ENCODE peak calls at places on chromosomes 3 and 15, in nine cellular contexts. One of them, this sample, is unnamed.
A peak's percentile ranks its signal among the peaks of the same experiment; 100 is the strongest.

GRCh38 chr15:95718441-95718840 is 612.1 kb upstream of the NR2F2 start:
- DNase-seq in spleen: no peak
- DNase-seq in PC-9: no peak
- DNase-seq in endodermal cell: no peak
- DNase-seq in lung: no peak
- DNase-seq in heart left ventricle: peak; percentile 53
- DNase-seq in keratinocyte: no peak
- DNase-seq in breast epithelium: peak; percentile 19
- DNase-seq in lower lobe of right lung: no peak
- DNase-seq in this sample: no peak

GRCh38 chr3:195046441-195046840 is 224.5 kb downstream of the XXYLT1 start:
- DNase-seq in breast epithelium: no peak
- DNase-seq in spleen: no peak
- DNase-seq in heart left ventricle: no peak
- DNase-seq in lung: no peak
- DNase-seq in lower lobe of right lung: no peak
- DNase-seq in PC-9: peak; percentile 10
- DNase-seq in endodermal cell: peak; percentile 35
- DNase-seq in keratinocyte: no peak
- DNase-seq in this sample: no peak

GRCh38 chr3:177279118-177279815 is 82.0 kb upstream of the TBL1XR1 start:
- DNase-seq in endodermal cell: peak; percentile 71
- DNase-seq in keratinocyte: no peak
- DNase-seq in heart left ventricle: no peak
- DNase-seq in spleen: no peak
- DNase-seq in lower lobe of right lung: no peak
- DNase-seq in breast epithelium: no peak
- DNase-seq in lung: no peak
- DNase-seq in PC-9: peak; percentile 84
- DNase-seq in this sample: no peak

GRCh38 chr3:152198655-152199054 is 70.1 kb upstream of the MBNL1 start:
- DNase-seq in PC-9: no peak
- DNase-seq in lower lobe of right lung: no peak
- DNase-seq in keratinocyte: no peak
- DNase-seq in lung: no peak
- DNase-seq in endodermal cell: no peak
- DNase-seq in spleen: no peak
- DNase-seq in breast epithelium: no peak
- DNase-seq in heart left ventricle: no peak
- DNase-seq in this sample: no peak

GRCh38 chr15:50256188-50257041 is 9.1 kb downstream of the HDC start:
- DNase-seq in lower lobe of right lung: no peak
- DNase-seq in heart left ventricle: no peak
- DNase-seq in spleen: no peak
- DNase-seq in breast epithelium: no peak
- DNase-seq in endodermal cell: no peak
- DNase-seq in keratinocyte: no peak
- DNase-seq in PC-9: peak; percentile 84
- DNase-seq in lung: peak; percentile 17
- DNase-seq in this sample: peak; percentile 40

GRCh38 chr3:145704020-145704419 is 457.0 kb downstream of the PLOD2 start:
- DNase-seq in lower lobe of right lung: no peak
- DNase-seq in lung: no peak
- DNase-seq in endodermal cell: no peak
- DNase-seq in heart left ventricle: no peak
- DNase-seq in PC-9: no peak
- DNase-seq in keratinocyte: no peak
- DNase-seq in breast epithelium: no peak
- DNase-seq in spleen: no peak
- DNase-seq in this sample: no peak

GRCh38 chr3:20576228-20576627 is 390.2 kb upstream of the SGO1 start:
- DNase-seq in PC-9: no peak
- DNase-seq in breast epithelium: no peak
- DNase-seq in heart left ventricle: no peak
- DNase-seq in spleen: no peak
- DNase-seq in endodermal cell: no peak
- DNase-seq in lung: no peak
- DNase-seq in lower lobe of right lung: no peak
- DNase-seq in keratinocyte: no peak
- DNase-seq in this sample: no peak

GRCh38 chr15:26294062-26294689 is 431.0 kb upstream of the ATP10A start:
- DNase-seq in lung: no peak
- DNase-seq in keratinocyte: no peak
- DNase-seq in lower lobe of right lung: no peak
- DNase-seq in endodermal cell: peak; percentile 91
- DNase-seq in breast epithelium: no peak
- DNase-seq in spleen: no peak
- DNase-seq in PC-9: no peak
- DNase-seq in heart left ventricle: peak; percentile 31
- DNase-seq in this sample: no peak

GRCh38 chr15:40928975-40929729 is at the start of gene DLL4:
- DNase-seq in lower lobe of right lung: peak; percentile 86
- DNase-seq in spleen: peak; percentile 85
- DNase-seq in heart left ventricle: peak; percentile 88
- DNase-seq in PC-9: peak; percentile 51
- DNase-seq in keratinocyte: no peak
- DNase-seq in breast epithelium: peak; percentile 44
- DNase-seq in endodermal cell: peak; percentile 92
- DNase-seq in lung: peak; percentile 78
- DNase-seq in this sample: no peak

GRCh38 chr15:92561754-92562153 is 93.8 kb downstream of the FAM174B start:
- DNase-seq in lower lobe of right lung: no peak
- DNase-seq in heart left ventricle: no peak
- DNase-seq in spleen: no peak
- DNase-seq in lung: no peak
- DNase-seq in keratinocyte: no peak
- DNase-seq in endodermal cell: peak; percentile 57
- DNase-seq in breast epithelium: no peak
- DNase-seq in PC-9: no peak
- DNase-seq in this sample: no peak

GRCh38 chr3:110430146-110430545 is 641.5 kb upstream of the NECTIN3 start:
- DNase-seq in PC-9: no peak
- DNase-seq in spleen: no peak
- DNase-seq in keratinocyte: no peak
- DNase-seq in heart left ventricle: no peak
- DNase-seq in endodermal cell: no peak
- DNase-seq in lung: no peak
- DNase-seq in breast epithelium: no peak
- DNase-seq in lower lobe of right lung: no peak
- DNase-seq in this sample: no peak

GRCh38 chr3:14773691-14774128 is 45.1 kb upstream of the FGD5 start:
- DNase-seq in spleen: peak; percentile 37
- DNase-seq in endodermal cell: peak; percentile 47
- DNase-seq in heart left ventricle: no peak
- DNase-seq in lower lobe of right lung: no peak
- DNase-seq in keratinocyte: no peak
- DNase-seq in PC-9: no peak
- DNase-seq in breast epithelium: no peak
- DNase-seq in lung: no peak
- DNase-seq in this sample: no peak

GRCh38 chr3:124384527-124384926 is 345.7 kb upstream of the UMPS start:
- DNase-seq in endodermal cell: no peak
- DNase-seq in keratinocyte: no peak
- DNase-seq in heart left ventricle: no peak
- DNase-seq in lower lobe of right lung: no peak
- DNase-seq in PC-9: no peak
- DNase-seq in breast epithelium: no peak
- DNase-seq in lung: no peak
- DNase-seq in spleen: no peak
- DNase-seq in this sample: no peak

GRCh38 chr3:8445861-8446260 is 55.8 kb upstream of the LMCD1 start:
- DNase-seq in spleen: no peak
- DNase-seq in keratinocyte: no peak
- DNase-seq in breast epithelium: no peak
- DNase-seq in lower lobe of right lung: no peak
- DNase-seq in heart left ventricle: no peak
- DNase-seq in lung: no peak
- DNase-seq in endodermal cell: no peak
- DNase-seq in PC-9: no peak
- DNase-seq in this sample: peak; percentile 39

GRCh38 chr3:180048108-180048507 is 11.4 kb upstream of the PEX5L start:
- DNase-seq in spleen: no peak
- DNase-seq in lung: no peak
- DNase-seq in breast epithelium: no peak
- DNase-seq in PC-9: no peak
- DNase-seq in keratinocyte: no peak
- DNase-seq in endodermal cell: no peak
- DNase-seq in heart left ventricle: no peak
- DNase-seq in lower lobe of right lung: no peak
- DNase-seq in this sample: no peak

GRCh38 chr15:63861946-63862517 is 28.3 kb upstream of the HERC1 start:
- DNase-seq in lung: no peak
- DNase-seq in heart left ventricle: no peak
- DNase-seq in PC-9: no peak
- DNase-seq in keratinocyte: no peak
- DNase-seq in breast epithelium: no peak
- DNase-seq in lower lobe of right lung: no peak
- DNase-seq in endodermal cell: no peak
- DNase-seq in spleen: no peak
- DNase-seq in this sample: no peak
- H3K27ac ChIP-seq in lung: no peak overlapping the region
- H3K27ac ChIP-seq in heart left ventricle: no peak overlapping the region
- H3K27ac ChIP-seq in PC-9: no peak overlapping the region
- H3K27ac ChIP-seq in keratinocyte: no peak overlapping the region
- H3K27ac ChIP-seq in breast epithelium: no peak overlapping the region
- H3K27ac ChIP-seq in lower lobe of right lung: no peak overlapping the region
- H3K27ac ChIP-seq in endodermal cell: no peak overlapping the region
- H3K27ac ChIP-seq in spleen: no peak overlapping the region
- H3K27ac ChIP-seq in this sample: no peak overlapping the region

GRCh38 chr3:48432411-48433371 is 2.8 kb upstream of the PLXNB1 start:
- DNase-seq in PC-9: no peak
- DNase-seq in lower lobe of right lung: no peak
- DNase-seq in keratinocyte: peak; percentile 76
- DNase-seq in endodermal cell: peak; percentile 91
- DNase-seq in breast epithelium: no peak
- DNase-seq in heart left ventricle: no peak
- DNase-seq in spleen: peak; percentile 51
- DNase-seq in lung: no peak
- DNase-seq in this sample: peak; percentile 79

GRCh38 chr3:48429416-48430358 is at the start of gene PLXNB1:
- DNase-seq in spleen: peak; percentile 90
- DNase-seq in PC-9: peak; percentile 74
- DNase-seq in keratinocyte: peak; percentile 80
- DNase-seq in heart left ventricle: peak; percentile 52
- DNase-seq in lung: peak; percentile 86
- DNase-seq in breast epithelium: peak; percentile 96
- DNase-seq in endodermal cell: peak; percentile 95
- DNase-seq in lower lobe of right lung: peak; percentile 87
- DNase-seq in this sample: peak; percentile 54

GRCh38 chr3:48430359-48431101 is 644 bp upstream of the PLXNB1 start:
- DNase-seq in heart left ventricle: no peak
- DNase-seq in lower lobe of right lung: peak; percentile 26
- DNase-seq in PC-9: no peak
- DNase-seq in keratinocyte: no peak
- DNase-seq in endodermal cell: no peak
- DNase-seq in breast epithelium: no peak
- DNase-seq in lung: no peak
- DNase-seq in spleen: no peak
- DNase-seq in this sample: no peak

GRCh38 chr3:48433472-48434118 is 3.7 kb upstream of the PLXNB1 start:
- DNase-seq in spleen: peak; percentile 71
- DNase-seq in PC-9: peak; percentile 90
- DNase-seq in breast epithelium: no peak
- DNase-seq in lower lobe of right lung: no peak
- DNase-seq in heart left ventricle: no peak
- DNase-seq in keratinocyte: no peak
- DNase-seq in endodermal cell: no peak
- DNase-seq in lung: peak; percentile 57
- DNase-seq in this sample: no peak

DNA sequence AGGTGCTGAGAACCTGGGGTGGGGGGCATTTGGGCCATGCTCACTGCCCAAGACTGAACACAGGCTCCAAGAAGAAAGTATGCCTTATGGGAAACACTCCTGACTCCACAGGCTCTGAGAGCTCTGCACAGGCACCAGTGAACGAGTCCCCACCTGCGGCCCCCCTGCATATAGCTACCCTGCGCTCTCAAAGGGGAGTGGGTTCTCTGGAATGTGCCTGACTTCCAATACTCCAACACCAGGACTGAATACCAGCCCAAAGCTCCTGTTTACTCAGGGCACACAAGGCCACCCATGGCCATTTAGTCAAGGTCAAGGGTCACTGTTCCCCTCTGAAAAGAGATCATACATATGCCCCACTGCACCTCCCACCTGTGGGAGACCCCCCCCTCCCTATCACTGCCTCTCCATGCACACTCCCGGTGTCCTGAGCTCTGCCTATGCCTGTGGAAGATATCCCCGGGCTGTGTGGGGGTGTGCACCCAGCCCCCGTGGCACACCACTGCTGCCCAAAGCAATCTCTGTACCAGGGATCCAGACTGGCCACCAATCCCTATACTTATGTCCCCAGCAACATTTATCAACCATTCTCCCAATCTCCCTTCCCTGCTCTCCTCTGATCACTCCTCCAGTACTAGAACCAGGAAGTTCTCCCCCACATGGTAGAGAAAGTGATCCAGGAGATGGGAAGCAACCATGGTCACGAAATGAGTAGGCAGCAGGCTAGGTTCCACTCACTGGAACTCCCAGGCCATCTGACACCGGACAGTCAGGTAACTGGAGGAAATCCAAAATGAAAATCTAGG is 1.5 kb upstream of the PLXNB1 start:
- DNase-seq in spleen: peak; percentile 43
- DNase-seq in heart left ventricle: no peak
- DNase-seq in lung: no peak
- DNase-seq in PC-9: no peak
- DNase-seq in lower lobe of right lung: peak; percentile 20
- DNase-seq in breast epithelium: no peak
- DNase-seq in keratinocyte: no peak
- DNase-seq in endodermal cell: no peak
- DNase-seq in this sample: no peak
- H3K27ac ChIP-seq in spleen: peak overlapping the region; percentile 86
- H3K27ac ChIP-seq in heart left ventricle: no peak overlapping the region
- H3K27ac ChIP-seq in lung: peak overlapping the region; percentile 89
- H3K27ac ChIP-seq in PC-9: no peak overlapping the region
- H3K27ac ChIP-seq in lower lobe of right lung: peak overlapping the region; percentile 89
- H3K27ac ChIP-seq in breast epithelium: peak overlapping the region; percentile 96
- H3K27ac ChIP-seq in keratinocyte: peak overlapping the region; percentile 83
- H3K27ac ChIP-seq in endodermal cell: no peak overlapping the region
- H3K27ac ChIP-seq in this sample: peak overlapping the region; percentile 92

DNA sequence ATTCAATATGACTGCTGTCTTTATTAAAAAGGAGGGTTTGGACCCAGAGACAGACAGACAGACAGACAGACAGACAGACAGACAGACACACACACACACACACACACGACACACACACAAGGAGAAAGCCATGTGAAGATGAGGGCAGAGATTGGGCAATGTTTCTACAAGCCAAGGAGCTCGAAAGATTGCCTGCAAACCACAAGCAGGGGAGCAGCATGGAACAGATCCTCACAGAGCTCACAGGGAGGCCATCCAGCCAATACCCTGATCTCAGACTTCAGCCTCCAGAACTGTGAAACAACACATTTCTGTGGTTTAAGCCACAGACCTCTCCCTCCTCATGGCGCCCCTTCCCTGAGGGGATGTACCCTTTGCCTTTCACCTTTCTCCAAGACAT is 35.8 kb upstream of the ABHD2 start:
- DNase-seq in lower lobe of right lung: no peak
- DNase-seq in keratinocyte: no peak
- DNase-seq in breast epithelium: peak; percentile 25
- DNase-seq in endodermal cell: no peak
- DNase-seq in lung: no peak
- DNase-seq in spleen: no peak
- DNase-seq in PC-9: no peak
- DNase-seq in heart left ventricle: no peak
- DNase-seq in this sample: no peak
- H3K27ac ChIP-seq in lower lobe of right lung: no peak overlapping the region
- H3K27ac ChIP-seq in keratinocyte: no peak overlapping the region
- H3K27ac ChIP-seq in breast epithelium: peak overlapping the region; percentile 69
- H3K27ac ChIP-seq in endodermal cell: no peak overlapping the region
- H3K27ac ChIP-seq in lung: peak overlapping the region; percentile 47
- H3K27ac ChIP-seq in spleen: no peak overlapping the region
- H3K27ac ChIP-seq in PC-9: no peak overlapping the region
- H3K27ac ChIP-seq in heart left ventricle: peak overlapping the region; percentile 64
- H3K27ac ChIP-seq in this sample: no peak overlapping the region

GRCh38 chr15:51884517-51885236 is 55.2 kb downstream of the TMOD3 start:
- DNase-seq in keratinocyte: no peak
- DNase-seq in spleen: no peak
- DNase-seq in heart left ventricle: no peak
- DNase-seq in lung: no peak
- DNase-seq in PC-9: no peak
- DNase-seq in endodermal cell: no peak
- DNase-seq in lower lobe of right lung: no peak
- DNase-seq in breast epithelium: no peak
- DNase-seq in this sample: no peak
- H3K27ac ChIP-seq in keratinocyte: peak overlapping the region; percentile 6
- H3K27ac ChIP-seq in spleen: peak overlapping the region; percentile 2
- H3K27ac ChIP-seq in heart left ventricle: peak overlapping the region; percentile 14
- H3K27ac ChIP-seq in lung: no peak overlapping the region
- H3K27ac ChIP-seq in PC-9: no peak overlapping the region
- H3K27ac ChIP-seq in endodermal cell: peak overlapping the region; percentile 25
- H3K27ac ChIP-seq in lower lobe of right lung: peak overlapping the region; percentile 28
- H3K27ac ChIP-seq in breast epithelium: no peak overlapping the region
- H3K27ac ChIP-seq in this sample: peak overlapping the region; percentile 36

This sample was measured in epithelial cell of prostate.